ENCODE peak calls at places on chromosomes 2 and 18, in seven cellular contexts. R is CD8-positive, alpha-beta memory T cell; A is effector memory CD4-positive, alpha-beta T cell; N is right lobe of liver; P is tibial artery; J is IMR-90; X is Panc1. Z is an unnamed sample.

GRCh38 chr18:9757851-9758587 is 49.9 kb downstream of the RAB31 start:
- DNase-seq in R (no peak), A (no peak), N (no peak), P (no peak), J (peak), X (no peak), Z (no peak)

GRCh38 chr2:218781691-218782528 is at the start of gene CYP27A1:
- DNase-seq in R (no peak), A (no peak), N (peak), P (peak), J (no peak), X (no peak), Z (peak)

GRCh38 chr2:118040889-118041288 is 27.0 kb upstream of the CCDC93 start:
- DNase-seq in R (no peak), A (no peak), N (no peak), P (no peak), J (no peak), X (no peak), Z (no peak)

GRCh38 chr2:97858442-97858841 is 137.3 kb downstream of the TMEM131 start:
- DNase-seq in R (no peak), A (no peak), N (no peak), P (no peak), J (no peak), X (no peak), Z (no peak)

GRCh38 chr2:47029737-47030524 is 114.3 kb upstream of the MCFD2 start:
- DNase-seq in R (no peak), A (no peak), N (no peak), P (no peak), J (peak), X (no peak), Z (no peak)

GRCh38 chr2:119637371-119637770 is 41.6 kb upstream of the TMEM177 start:
- DNase-seq in R (no peak), A (no peak), N (no peak), P (no peak), J (no peak), X (no peak), Z (no peak)

GRCh38 chr2:15939556-15939853 is 845 bp upstream of the MYCN start:
- DNase-seq in R (no peak), A (no peak), N (peak), P (no peak), J (no peak), X (no peak), Z (no peak)

GRCh38 chr18:22558945-22559385 is 141.2 kb upstream of the CTAGE1 start:
- DNase-seq in R (no peak), A (no peak), N (peak), P (peak), J (peak), X (no peak), Z (no peak)

GRCh38 chr18:58723810-58724602 is 52.7 kb downstream of the MALT1 start:
- DNase-seq in R (no peak), A (no peak), N (no peak), P (no peak), J (peak), X (no peak), Z (no peak)

GRCh38 chr2:24486628-24487027 is 4.4 kb upstream of the NCOA1 start:
- DNase-seq in R (no peak), A (no peak), N (no peak), P (no peak), J (no peak), X (no peak), Z (no peak)

GRCh38 chr2:32864337-32864736 is 82.4 kb upstream of the LTBP1 start:
- DNase-seq in R (no peak), A (no peak), N (no peak), P (no peak), J (peak), X (no peak), Z (no peak)

GRCh38 chr18:57931038-57931437 is 113.0 kb upstream of the NEDD4L start:
- DNase-seq in R (no peak), A (no peak), N (no peak), P (no peak), J (no peak), X (no peak), Z (no peak)

GRCh38 chr18:63979409-63979908 is 9.6 kb downstream of the SERPINB8 start:
- DNase-seq in R (peak), A (no peak), N (no peak), P (peak), J (peak), X (peak), Z (peak)

GRCh38 chr2:68837861-68838341 is 33.3 kb downstream of the BMP10 start:
- DNase-seq in R (no peak), A (no peak), N (no peak), P (no peak), J (peak), X (no peak), Z (no peak)

GRCh38 chr2:239318790-239319189 is 82.0 kb downstream of the HDAC4 start:
- DNase-seq in R (peak), A (no peak), N (no peak), P (peak), J (peak), X (no peak), Z (no peak)
- H3K27ac ChIP-seq in R (no peak), A (peak), N (peak), P (no peak), J (peak), X (peak), Z (no peak)

GRCh38 chr2:230578106-230578505 is 134.5 kb upstream of the CAB39 start:
- DNase-seq in R (no peak), A (no peak), N (no peak), P (no peak), J (no peak), X (no peak), Z (no peak)

GRCh38 chr2:230586328-230586982 is 126.2 kb upstream of the CAB39 start:
- DNase-seq in R (no peak), A (no peak), N (no peak), P (no peak), J (peak), X (no peak), Z (no peak)

GRCh38 chr2:230582851-230583283 is 129.8 kb upstream of the CAB39 start:
- DNase-seq in R (no peak), A (no peak), N (no peak), P (no peak), J (peak), X (no peak), Z (no peak)

GRCh38 chr2:230589025-230589424 is 123.6 kb upstream of the CAB39 start:
- DNase-seq in R (no peak), A (no peak), N (no peak), P (no peak), J (no peak), X (no peak), Z (no peak)

GRCh38 chr2:230583593-230583992 is 129.0 kb upstream of the CAB39 start:
- DNase-seq in R (no peak), A (no peak), N (no peak), P (no peak), J (no peak), X (no peak), Z (no peak)
- H3K27ac ChIP-seq in R (no peak), A (no peak), N (no peak), P (no peak), J (no peak), X (no peak), Z (no peak)

GRCh38 chr2:60485055-60485454 is 68.4 kb downstream of the BCL11A start:
- DNase-seq in R (no peak), A (no peak), N (no peak), P (no peak), J (no peak), X (no peak), Z (no peak)
- H3K27ac ChIP-seq in R (no peak), A (no peak), N (no peak), P (no peak), J (no peak), X (no peak), Z (no peak)

GRCh38 chr18:46260016-46260878 is 156.1 kb downstream of the HAUS1 start:
- DNase-seq in R (no peak), A (no peak), N (no peak), P (no peak), J (peak), X (no peak), Z (no peak)
- H3K27ac ChIP-seq in R (no peak), A (no peak), N (no peak), P (no peak), J (peak), X (no peak), Z (no peak)

GRCh38 chr2:208000701-208001395 is 24.5 kb downstream of the PLEKHM3 start:
- DNase-seq in R (no peak), A (no peak), N (no peak), P (no peak), J (peak), X (no peak), Z (no peak)
- H3K27ac ChIP-seq in R (no peak), A (no peak), N (no peak), P (no peak), J (no peak), X (no peak), Z (no peak)

DNA sequence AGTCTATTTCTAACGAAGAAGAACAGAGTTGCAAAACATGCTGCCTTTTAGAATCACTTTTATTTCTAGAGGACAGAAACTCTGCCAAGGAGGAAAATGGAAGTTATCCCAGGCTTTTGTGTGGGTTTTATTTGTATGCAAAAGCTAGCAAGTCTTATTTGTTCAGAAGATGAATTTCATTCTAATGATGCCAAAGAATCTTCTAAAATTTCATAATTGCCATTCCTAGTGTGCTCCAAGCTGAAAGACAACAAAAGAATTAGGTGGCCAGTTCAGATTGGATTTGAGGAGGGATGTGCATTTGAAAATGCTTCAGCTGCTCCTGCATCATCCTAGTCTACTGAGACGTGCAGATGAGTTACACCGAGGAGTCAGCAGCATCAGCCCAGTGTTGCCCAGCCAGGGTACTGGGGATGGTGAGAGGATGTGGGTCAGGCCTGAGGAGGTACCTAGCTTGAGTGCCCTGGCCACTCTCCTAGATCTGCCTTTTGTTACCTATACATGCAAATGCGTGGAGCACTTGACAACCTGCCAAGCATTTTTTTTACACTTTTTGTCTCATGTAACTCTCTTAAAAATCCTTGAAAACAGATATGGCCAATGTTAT is 80.1 kb downstream of the KCNS3 start:
- DNase-seq in R (no peak), A (no peak), N (no peak), P (no peak), J (no peak), X (no peak), Z (no peak)
- H3K27ac ChIP-seq in R (no peak), A (no peak), N (no peak), P (no peak), J (no peak), X (no peak), Z (no peak)

GRCh38 chr2:237310515-237311114 is 103.3 kb downstream of the COL6A3 start:
- DNase-seq in R (no peak), A (no peak), N (no peak), P (no peak), J (peak), X (no peak), Z (no peak)
- H3K27ac ChIP-seq in R (no peak), A (no peak), N (no peak), P (peak), J (peak), X (no peak), Z (no peak)

GRCh38 chr18:6414118-6414722 is 491 bp downstream of the L3MBTL4 start:
- DNase-seq in R (no peak), A (no peak), N (peak), P (peak), J (no peak), X (no peak), Z (peak)
- H3K27ac ChIP-seq in R (no peak), A (no peak), N (peak), P (peak), J (no peak), X (no peak), Z (peak)